ENCODE peak calls at places on chromosomes 7 and 10, in five cellular contexts. One of them, this sample, is unnamed.

GRCh38 chr7:31794851-31795250 is 107.8 kb downstream of the PPP1R17 start:
- DNase-seq in PC-3: no peak
- DNase-seq in GM23248: peak; percentile 30
- DNase-seq in GM12878: no peak
- DNase-seq in fibroblast of lung: no peak
- DNase-seq in this sample: no peak

GRCh38 chr10:127888526-127889312 is 4.0 kb downstream of the CLRN3 start:
- DNase-seq in PC-3: no peak
- DNase-seq in GM23248: no peak
- DNase-seq in GM12878: no peak
- DNase-seq in fibroblast of lung: no peak
- DNase-seq in this sample: peak; percentile 39

GRCh38 chr10:58412502-58412961 is 27.3 kb downstream of the TFAM start:
- DNase-seq in PC-3: peak; percentile 58
- DNase-seq in GM23248: peak; percentile 88
- DNase-seq in GM12878: no peak
- DNase-seq in fibroblast of lung: peak; percentile 94
- DNase-seq in this sample: no peak

GRCh38 chr10:123245264-123245663 is 91.1 kb downstream of the BUB3 start:
- DNase-seq in PC-3: no peak
- DNase-seq in GM23248: no peak
- DNase-seq in GM12878: no peak
- DNase-seq in fibroblast of lung: no peak
- DNase-seq in this sample: no peak

GRCh38 chr7:103076767-103077166 is 1.8 kb downstream of the ARMC10 start:
- DNase-seq in PC-3: no peak
- DNase-seq in GM23248: no peak
- DNase-seq in GM12878: no peak
- DNase-seq in fibroblast of lung: no peak
- DNase-seq in this sample: no peak

GRCh38 chr7:105636982-105637381 is 55.7 kb upstream of the EFCAB10 start:
- DNase-seq in PC-3: no peak
- DNase-seq in GM23248: no peak
- DNase-seq in GM12878: no peak
- DNase-seq in fibroblast of lung: no peak
- DNase-seq in this sample: no peak

GRCh38 chr7:108415821-108416536 is 40.3 kb downstream of the NRCAM start:
- DNase-seq in PC-3: peak; percentile 10
- DNase-seq in GM23248: peak; percentile 84
- DNase-seq in GM12878: peak; percentile 60
- DNase-seq in fibroblast of lung: peak; percentile 85
- DNase-seq in this sample: no peak

GRCh38 chr7:156232931-156233705 is 407.5 kb upstream of the RNF32 start:
- DNase-seq in PC-3: no peak
- DNase-seq in GM23248: no peak
- DNase-seq in GM12878: no peak
- DNase-seq in fibroblast of lung: no peak
- DNase-seq in this sample: no peak

GRCh38 chr7:5064391-5065106 is 18.9 kb downstream of the RBAK start:
- DNase-seq in PC-3: no peak
- DNase-seq in GM23248: peak; percentile 35
- DNase-seq in GM12878: no peak
- DNase-seq in fibroblast of lung: peak; percentile 34
- DNase-seq in this sample: no peak

GRCh38 chr7:94580601-94581000 is 71.0 kb downstream of the CASD1 start:
- DNase-seq in PC-3: peak; percentile 91
- DNase-seq in GM23248: peak; percentile 22
- DNase-seq in GM12878: no peak
- DNase-seq in fibroblast of lung: peak; percentile 63
- DNase-seq in this sample: peak; percentile 60

GRCh38 chr10:131935260-131935659 is 34.5 kb downstream of the PPP2R2D start:
- DNase-seq in PC-3: no peak
- DNase-seq in GM23248: no peak
- DNase-seq in GM12878: no peak
- DNase-seq in fibroblast of lung: no peak
- DNase-seq in this sample: no peak

GRCh38 chr10:131934769-131935168 is 34.0 kb downstream of the PPP2R2D start:
- DNase-seq in PC-3: no peak
- DNase-seq in GM23248: no peak
- DNase-seq in GM12878: no peak
- DNase-seq in fibroblast of lung: no peak
- DNase-seq in this sample: no peak

GRCh38 chr10:131937832-131938231 is 37.0 kb downstream of the PPP2R2D start:
- DNase-seq in PC-3: no peak
- DNase-seq in GM23248: no peak
- DNase-seq in GM12878: no peak
- DNase-seq in fibroblast of lung: no peak
- DNase-seq in this sample: no peak

GRCh38 chr10:131938681-131939080 is 37.9 kb downstream of the PPP2R2D start:
- DNase-seq in PC-3: no peak
- DNase-seq in GM23248: no peak
- DNase-seq in GM12878: no peak
- DNase-seq in fibroblast of lung: no peak
- DNase-seq in this sample: no peak

DNA sequence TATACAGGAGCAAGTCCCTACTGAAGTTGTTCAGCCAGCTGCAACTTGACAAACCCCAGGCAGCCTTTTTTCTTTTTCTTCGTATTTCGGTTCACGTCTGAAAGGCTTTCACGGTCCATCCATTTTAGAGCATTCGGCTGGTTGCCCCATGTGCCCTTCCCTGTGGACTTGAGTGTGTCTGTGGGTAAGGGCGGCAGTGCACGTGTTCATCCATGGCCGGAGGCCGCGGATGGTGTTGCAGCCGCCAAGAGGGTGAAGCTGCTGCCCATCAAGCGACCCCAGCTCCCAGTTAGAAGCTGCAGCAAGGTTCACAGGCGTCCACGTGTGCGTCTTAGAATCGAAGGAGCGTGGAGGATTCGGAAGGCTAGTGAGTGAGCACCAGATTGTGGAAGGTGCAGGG is 35.9 kb downstream of the PPP2R2D start:
- DNase-seq in PC-3: no peak
- DNase-seq in GM23248: no peak
- DNase-seq in GM12878: no peak
- DNase-seq in fibroblast of lung: no peak
- DNase-seq in this sample: no peak
- H3K36me3 ChIP-seq in PC-3: peaks cover 6% of the 10 kb centered on the region
- H3K36me3 ChIP-seq in GM23248: no peaks in the 10 kb centered on the region
- H3K36me3 ChIP-seq in GM12878: peaks cover 15% of the 10 kb centered on the region
- H3K36me3 ChIP-seq in fibroblast of lung: peaks cover 7% of the 10 kb centered on the region
- H3K36me3 ChIP-seq in this sample: no peaks in the 10 kb centered on the region

DNA sequence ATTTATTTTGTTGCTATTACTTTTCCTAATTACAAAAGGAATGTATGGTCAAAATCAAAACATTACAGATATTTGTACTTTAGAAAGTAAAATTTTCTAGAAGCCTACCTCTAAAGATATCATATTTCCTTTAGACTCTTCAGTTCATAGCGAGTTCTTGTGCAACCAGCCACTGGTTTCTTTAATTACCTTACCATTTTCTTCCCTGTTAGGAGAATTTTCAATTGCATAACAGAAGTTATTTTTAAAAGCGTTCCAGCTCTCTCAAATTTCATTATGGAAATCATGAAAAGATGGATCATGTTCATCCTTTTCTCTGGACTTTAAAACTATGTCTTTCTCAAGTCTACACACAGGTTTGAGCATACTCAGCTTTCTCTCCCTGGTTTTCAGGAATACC is 5.0 kb upstream of the TRUB1 start:
- DNase-seq in PC-3: no peak
- DNase-seq in GM23248: no peak
- DNase-seq in GM12878: no peak
- DNase-seq in fibroblast of lung: no peak
- DNase-seq in this sample: no peak
- TF ChIP-seq EZH2 in PC-3: no peak
- TF ChIP-seq EZH2 in GM23248: no peak
- TF ChIP-seq EZH2 in GM12878: no peak
- TF ChIP-seq EZH2 in fibroblast of lung: no peak
- TF ChIP-seq EZH2 in this sample: no peak

GRCh38 chr10:994836-995558 is 6.8 kb downstream of the GTPBP4 start:
- DNase-seq in PC-3: no peak
- DNase-seq in GM23248: no peak
- DNase-seq in GM12878: no peak
- DNase-seq in fibroblast of lung: no peak
- DNase-seq in this sample: no peak

GRCh38 chr10:996031-996430 is 7.8 kb downstream of the GTPBP4 start:
- DNase-seq in PC-3: no peak
- DNase-seq in GM23248: no peak
- DNase-seq in GM12878: no peak
- DNase-seq in fibroblast of lung: no peak
- DNase-seq in this sample: no peak

GRCh38 chr10:997266-998022 is 9.2 kb downstream of the GTPBP4 start:
- DNase-seq in PC-3: no peak
- DNase-seq in GM23248: no peak
- DNase-seq in GM12878: no peak
- DNase-seq in fibroblast of lung: no peak
- DNase-seq in this sample: no peak

GRCh38 chr10:992523-993340 is 4.5 kb downstream of the GTPBP4 start:
- DNase-seq in PC-3: no peak
- DNase-seq in GM23248: peak; percentile 27
- DNase-seq in GM12878: peak; percentile 43
- DNase-seq in fibroblast of lung: no peak
- DNase-seq in this sample: no peak

DNA sequence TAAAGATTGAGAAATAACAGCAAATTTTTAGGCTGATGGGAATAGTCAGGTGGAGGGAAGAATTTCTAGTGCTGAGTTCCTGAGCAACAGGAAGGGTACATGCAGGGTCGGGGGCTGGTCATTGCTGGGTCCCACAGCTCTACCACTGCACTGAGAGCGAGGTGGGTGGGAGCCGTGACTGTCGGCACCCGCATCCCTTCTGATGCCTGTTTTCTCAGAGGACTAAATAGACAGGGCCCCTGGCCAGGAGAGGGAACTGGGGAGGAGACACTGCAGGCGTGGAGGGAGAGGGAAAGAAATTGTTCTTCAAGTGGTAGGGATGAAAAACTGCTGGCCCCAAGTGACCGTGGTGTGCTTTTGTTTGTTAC is 7.3 kb downstream of the GTPBP4 start:
- DNase-seq in PC-3: no peak
- DNase-seq in GM23248: no peak
- DNase-seq in GM12878: no peak
- DNase-seq in fibroblast of lung: no peak
- DNase-seq in this sample: no peak
- H3K36me3 ChIP-seq in PC-3: peaks cover 43% of the 10 kb centered on the region
- H3K36me3 ChIP-seq in GM23248: peaks cover 75% of the 10 kb centered on the region
- H3K36me3 ChIP-seq in GM12878: peaks cover 31% of the 10 kb centered on the region
- H3K36me3 ChIP-seq in fibroblast of lung: peaks cover 26% of the 10 kb centered on the region
- H3K36me3 ChIP-seq in this sample: peaks cover 10% of the 10 kb centered on the region

GRCh38 chr10:100561005-100561404 is 25.3 kb downstream of the HIF1AN start:
- DNase-seq in PC-3: no peak
- DNase-seq in GM23248: no peak
- DNase-seq in GM12878: no peak
- DNase-seq in fibroblast of lung: no peak
- DNase-seq in this sample: no peak

GRCh38 chr10:100565206-100565985 is 29.7 kb downstream of the HIF1AN start:
- DNase-seq in PC-3: no peak
- DNase-seq in GM23248: no peak
- DNase-seq in GM12878: no peak
- DNase-seq in fibroblast of lung: no peak
- DNase-seq in this sample: no peak

GRCh38 chr10:100562806-100563293 is 27.1 kb downstream of the HIF1AN start:
- DNase-seq in PC-3: no peak
- DNase-seq in GM23248: peak; percentile 80
- DNase-seq in GM12878: no peak
- DNase-seq in fibroblast of lung: peak; percentile 38
- DNase-seq in this sample: peak; percentile 26

GRCh38 chr10:100560248-100560647 is 24.5 kb downstream of the HIF1AN start:
- DNase-seq in PC-3: no peak
- DNase-seq in GM23248: no peak
- DNase-seq in GM12878: no peak
- DNase-seq in fibroblast of lung: no peak
- DNase-seq in this sample: no peak

GRCh38 chr10:100562008-100562672 is 26.4 kb downstream of the HIF1AN start:
- DNase-seq in PC-3: peak; percentile 21
- DNase-seq in GM23248: peak; percentile 87
- DNase-seq in GM12878: peak; percentile 16
- DNase-seq in fibroblast of lung: peak; percentile 57
- DNase-seq in this sample: peak; percentile 89
- TF ChIP-seq EZH2 in PC-3: no peak
- TF ChIP-seq EZH2 in GM23248: no peak
- TF ChIP-seq EZH2 in GM12878: no peak
- TF ChIP-seq EZH2 in fibroblast of lung: peak; percentile 65
- TF ChIP-seq EZH2 in this sample: no peak

DNA sequence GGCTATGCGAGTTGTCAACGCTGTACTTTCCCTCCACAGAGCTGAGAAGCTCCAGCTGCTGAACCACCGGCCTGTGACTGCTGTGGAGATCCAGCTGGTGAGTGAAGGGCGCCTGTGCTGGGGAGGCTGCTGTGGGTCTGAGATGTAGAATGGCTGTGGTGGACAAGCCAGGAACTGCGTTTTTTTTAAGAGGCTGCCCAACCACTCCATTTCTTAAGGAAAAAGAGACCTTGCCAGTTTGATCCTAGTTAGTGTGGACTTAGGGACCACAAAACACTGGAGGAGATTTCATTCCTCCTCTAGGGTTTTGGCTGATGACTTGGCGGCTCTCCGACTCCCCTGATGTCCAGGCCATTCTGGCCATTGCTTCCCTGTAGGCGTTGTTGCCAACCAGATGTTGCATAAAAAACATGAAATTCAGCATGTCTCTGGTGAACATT is 30.8 kb downstream of the CRCP start:
- DNase-seq in PC-3: no peak
- DNase-seq in GM23248: peak; percentile 32
- DNase-seq in GM12878: no peak
- DNase-seq in fibroblast of lung: no peak
- DNase-seq in this sample: no peak
- H3K36me3 ChIP-seq in PC-3: peaks cover 52% of the 10 kb centered on the region
- H3K36me3 ChIP-seq in GM23248: peaks cover 4% of the 10 kb centered on the region
- H3K36me3 ChIP-seq in GM12878: peaks cover 14% of the 10 kb centered on the region
- H3K36me3 ChIP-seq in fibroblast of lung: peaks cover 8% of the 10 kb centered on the region
- H3K36me3 ChIP-seq in this sample: no peaks in the 10 kb centered on the region

DNA sequence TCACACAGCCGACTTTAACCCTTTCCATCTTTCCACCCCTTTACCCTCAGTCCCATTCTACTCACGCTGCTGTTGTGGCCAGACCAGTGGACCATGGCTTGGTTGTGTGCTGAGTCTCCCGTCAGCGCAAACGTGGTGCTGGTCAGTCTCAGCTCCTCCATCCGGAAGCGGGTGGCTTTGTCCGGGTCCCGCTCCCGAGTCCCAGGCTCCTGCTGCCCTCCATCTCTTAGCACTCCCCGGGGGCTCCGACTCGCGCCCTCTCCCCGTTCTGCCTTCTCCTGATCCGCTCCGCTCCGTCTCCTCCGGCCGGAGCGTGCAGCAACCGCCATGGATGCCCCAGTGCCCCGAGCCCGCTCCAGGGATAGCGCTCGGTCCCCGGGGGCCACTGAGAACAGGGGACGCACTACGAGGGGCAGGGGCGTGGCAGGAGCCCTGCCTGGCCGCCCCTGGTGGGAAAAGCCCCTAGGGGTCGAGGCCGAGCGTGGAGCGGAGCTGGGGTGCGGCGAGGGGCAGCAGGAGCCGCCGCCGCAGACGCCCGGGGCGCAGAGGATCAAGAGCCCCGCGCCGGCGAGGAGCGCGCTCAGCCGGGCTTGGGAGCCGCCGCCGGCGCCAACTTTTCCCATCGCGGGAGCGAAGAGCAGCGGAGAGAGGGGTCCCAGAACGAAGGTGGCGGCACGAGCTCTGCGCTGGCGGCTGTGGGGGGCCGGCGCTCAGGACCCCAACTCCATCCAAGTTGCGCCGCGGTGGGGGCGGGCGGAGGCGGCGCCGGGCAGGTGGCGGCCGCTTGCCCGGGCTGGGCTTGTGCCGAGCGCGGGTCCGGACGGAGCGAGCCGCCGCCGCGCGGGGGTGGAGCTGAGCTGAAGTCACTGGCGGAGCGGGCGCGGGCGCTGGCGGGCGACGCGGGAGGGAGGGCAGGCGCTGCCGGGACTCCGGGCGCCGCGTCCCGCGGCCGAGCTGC is at the start of gene SORCS1:
- DNase-seq in PC-3: no peak
- DNase-seq in GM23248: peak; percentile 45
- DNase-seq in GM12878: no peak
- DNase-seq in fibroblast of lung: peak; percentile 7
- DNase-seq in this sample: peak; percentile 77
- TF ChIP-seq EZH2 in PC-3: no peak
- TF ChIP-seq EZH2 in GM23248: no peak
- TF ChIP-seq EZH2 in GM12878: no peak
- TF ChIP-seq EZH2 in fibroblast of lung: no peak
- TF ChIP-seq EZH2 in this sample: no peak

This sample was measured in hepatocyte.